ENCODE peak calls at places on chromosome 18, in eight cellular contexts. One of them, this sample, is unnamed.

GRCh38 chr18:22191986-22192385 is 22.6 kb downstream of the GATA6 start:
- DNase-seq in NCI-H2081: no peak
- DNase-seq in activated B cell treated with CpG ODN at 0.5 μM for 24 hours: no peak
- DNase-seq in CD8-positive, alpha-beta memory T cell: no peak
- DNase-seq in heart right ventricle: no peak
- DNase-seq in cardiac muscle cell: peak; percentile 75
- DNase-seq in right cardiac atrium: peak; percentile 58
- DNase-seq in activated CD4-positive, alpha-beta T cell treated with anti-CD3 and anti-CD28 coated beads for 24 hours: no peak
- DNase-seq in this sample: no peak

GRCh38 chr18:51098082-51098481 is 68.1 kb downstream of the SMAD4 start:
- DNase-seq in NCI-H2081: no peak
- DNase-seq in activated B cell treated with CpG ODN at 0.5 μM for 24 hours: no peak
- DNase-seq in CD8-positive, alpha-beta memory T cell: no peak
- DNase-seq in heart right ventricle: no peak
- DNase-seq in cardiac muscle cell: no peak
- DNase-seq in right cardiac atrium: no peak
- DNase-seq in activated CD4-positive, alpha-beta T cell treated with anti-CD3 and anti-CD28 coated beads for 24 hours: no peak
- DNase-seq in this sample: no peak

GRCh38 chr18:24616638-24617037 is 156.2 kb downstream of the HRH4 start:
- DNase-seq in NCI-H2081: peak; percentile 9
- DNase-seq in activated B cell treated with CpG ODN at 0.5 μM for 24 hours: no peak
- DNase-seq in CD8-positive, alpha-beta memory T cell: no peak
- DNase-seq in heart right ventricle: no peak
- DNase-seq in cardiac muscle cell: no peak
- DNase-seq in right cardiac atrium: no peak
- DNase-seq in activated CD4-positive, alpha-beta T cell treated with anti-CD3 and anti-CD28 coated beads for 24 hours: no peak
- DNase-seq in this sample: no peak

GRCh38 chr18:13242797-13243196 is 24.2 kb downstream of the LDLRAD4 start:
- DNase-seq in NCI-H2081: no peak
- DNase-seq in activated B cell treated with CpG ODN at 0.5 μM for 24 hours: no peak
- DNase-seq in CD8-positive, alpha-beta memory T cell: no peak
- DNase-seq in heart right ventricle: no peak
- DNase-seq in cardiac muscle cell: no peak
- DNase-seq in right cardiac atrium: no peak
- DNase-seq in activated CD4-positive, alpha-beta T cell treated with anti-CD3 and anti-CD28 coated beads for 24 hours: no peak
- DNase-seq in this sample: no peak

GRCh38 chr18:49963217-49963616 is 149.9 kb upstream of the ACAA2 start:
- DNase-seq in NCI-H2081: no peak
- DNase-seq in activated B cell treated with CpG ODN at 0.5 μM for 24 hours: no peak
- DNase-seq in CD8-positive, alpha-beta memory T cell: no peak
- DNase-seq in heart right ventricle: no peak
- DNase-seq in cardiac muscle cell: no peak
- DNase-seq in right cardiac atrium: no peak
- DNase-seq in activated CD4-positive, alpha-beta T cell treated with anti-CD3 and anti-CD28 coated beads for 24 hours: no peak
- DNase-seq in this sample: no peak

GRCh38 chr18:67268530-67268929 is 248.0 kb downstream of the DSEL start:
- DNase-seq in NCI-H2081: no peak
- DNase-seq in activated B cell treated with CpG ODN at 0.5 μM for 24 hours: no peak
- DNase-seq in CD8-positive, alpha-beta memory T cell: no peak
- DNase-seq in heart right ventricle: no peak
- DNase-seq in cardiac muscle cell: no peak
- DNase-seq in right cardiac atrium: no peak
- DNase-seq in activated CD4-positive, alpha-beta T cell treated with anti-CD3 and anti-CD28 coated beads for 24 hours: no peak
- DNase-seq in this sample: no peak

GRCh38 chr18:21943456-21943855 is 202.9 kb downstream of the MIB1 start:
- DNase-seq in NCI-H2081: no peak
- DNase-seq in activated B cell treated with CpG ODN at 0.5 μM for 24 hours: no peak
- DNase-seq in CD8-positive, alpha-beta memory T cell: no peak
- DNase-seq in heart right ventricle: no peak
- DNase-seq in cardiac muscle cell: peak; percentile 10
- DNase-seq in right cardiac atrium: no peak
- DNase-seq in activated CD4-positive, alpha-beta T cell treated with anti-CD3 and anti-CD28 coated beads for 24 hours: no peak
- DNase-seq in this sample: no peak

GRCh38 chr18:78908462-78908861 is 71.2 kb upstream of the SALL3 start:
- DNase-seq in NCI-H2081: no peak
- DNase-seq in activated B cell treated with CpG ODN at 0.5 μM for 24 hours: no peak
- DNase-seq in CD8-positive, alpha-beta memory T cell: no peak
- DNase-seq in heart right ventricle: no peak
- DNase-seq in cardiac muscle cell: no peak
- DNase-seq in right cardiac atrium: no peak
- DNase-seq in activated CD4-positive, alpha-beta T cell treated with anti-CD3 and anti-CD28 coated beads for 24 hours: no peak
- DNase-seq in this sample: no peak